ENCODE peak calls at places on chromosomes 13 and 19, in five cellular contexts. G is tibial nerve, B is SK-N-SH, Z is transverse colon, W is stomach. S is an unnamed sample. For H3K4me1, the result is how much of the 10 kb centered on the place peaks cover.

GRCh38 chr19:10920288-10920655 is 8.2 kb downstream of the YIPF2 start:
- DNase-seq in W (no peak), G (no peak), B (no peak), Z (no peak), S (no peak)

GRCh38 chr19:50554212-50554611 is 14.0 kb downstream of the LRRC4B start:
- DNase-seq in W (no peak), Z (no peak), B (no peak), G (no peak), S (no peak)

GRCh38 chr13:79423801-79424642 is 18.0 kb upstream of the RBM26 start:
- DNase-seq in W (no peak), Z (no peak), G (no peak), B (peak), S (no peak)

GRCh38 chr13:24313449-24313848 is 4.1 kb downstream of the C1QTNF9 start:
- DNase-seq in Z (no peak), W (no peak), B (no peak), G (no peak), S (no peak)

GRCh38 chr13:90104764-90105163 is 1242.7 kb upstream of the MIR17HG start:
- DNase-seq in Z (no peak), G (no peak), W (no peak), B (no peak), S (no peak)

GRCh38 chr19:38173324-38174041 is 50.5 kb downstream of the DPF1 start:
- DNase-seq in Z (no peak), W (peak), G (no peak), B (peak), S (no peak)

GRCh38 chr13:61316647-61317046 is 99.0 kb downstream of the PCDH20 start:
- DNase-seq in W (no peak), G (no peak), B (no peak), Z (no peak), S (no peak)

GRCh38 chr19:46633130-46633529 is 2.9 kb downstream of the GNG8 start:
- DNase-seq in Z (no peak), W (no peak), G (no peak), B (no peak), S (no peak)

GRCh38 chr19:7115721-7116120 is 46.2 kb downstream of the ZNF557 start:
- DNase-seq in Z (no peak), B (no peak), G (no peak), W (no peak), S (no peak)

GRCh38 chr13:42740753-42741152 is 40.6 kb upstream of the FAM216B start:
- DNase-seq in B (peak), G (peak), W (peak), Z (peak), S (no peak)

GRCh38 chr19:49749771-49750170 is 13.3 kb downstream of the TSKS start:
- DNase-seq in G (no peak), W (no peak), B (no peak), Z (no peak), S (no peak)

GRCh38 chr13:100515410-100515800 is 73.2 kb downstream of the GGACT start:
- DNase-seq in B (no peak), W (no peak), Z (no peak), G (no peak), S (no peak)

GRCh38 chr19:14511245-14511625 is 7.0 kb downstream of the DNAJB1 start:
- DNase-seq in W (no peak), G (no peak), B (no peak), Z (no peak), S (no peak)

GRCh38 chr19:7541828-7542443 is 6.4 kb downstream of the PNPLA6 start:
- DNase-seq in B (no peak), Z (no peak), G (no peak), W (no peak), S (no peak)

GRCh38 chr19:15025237-15025636 is 24.0 kb upstream of the CASP14 start:
- DNase-seq in Z (no peak), B (peak), G (no peak), W (no peak), S (no peak)

GRCh38 chr19:18712981-18713380 is 29.5 kb downstream of the CRTC1 start:
- DNase-seq in Z (no peak), B (peak), G (no peak), W (no peak), S (no peak)

GRCh38 chr19:5046339-5047039 is 77.6 kb downstream of the KDM4B start:
- DNase-seq in Z (peak), W (peak), G (no peak), B (no peak), S (no peak)

GRCh38 chr19:44212865-44213346 is 574 bp downstream of the ZNF227 start:
- DNase-seq in B (peak), W (no peak), Z (no peak), G (no peak), S (no peak)

GRCh38 chr13:98263841-98264240 is 86.8 kb upstream of the RNF113B start:
- DNase-seq in W (no peak), Z (no peak), B (no peak), G (no peak), S (no peak)

GRCh38 chr13:111037838-111038397 is 77.2 kb upstream of the ARHGEF7 start:
- DNase-seq in Z (no peak), G (no peak), B (no peak), W (no peak), S (no peak)

GRCh38 chr13:47426126-47426849 is 529.4 kb upstream of the HTR2A start:
- DNase-seq in B (no peak), G (no peak), W (no peak), Z (peak), S (peak)

GRCh38 chr19:14113762-14114414 is 3.7 kb downstream of the PRKACA start:
- DNase-seq in Z (peak), G (no peak), W (no peak), B (no peak), S (no peak)

GRCh38 chr13:65605386-65605785 is 1624.8 kb downstream of the PCDH9 start:
- DNase-seq in W (no peak), B (no peak), G (no peak), Z (no peak), S (no peak)

GRCh38 chr13:27338816-27339215 is 68.2 kb downstream of the RASL11A start:
- DNase-seq in Z (no peak), B (peak), G (no peak), W (no peak), S (no peak)

GRCh38 chr13:47109028-47109427 is 212.2 kb upstream of the HTR2A start:
- DNase-seq in B (no peak), W (peak), Z (no peak), G (no peak), S (no peak)

GRCh38 chr19:11971045-11971444 is 6.2 kb downstream of the ZNF763 start:
- DNase-seq in B (no peak), Z (no peak), G (no peak), W (no peak), S (no peak)

GRCh38 chr19:36420961-36421748 is 2.7 kb upstream of the ZFP82 start:
- DNase-seq in W (no peak), B (peak), G (no peak), Z (no peak), S (no peak)

GRCh38 chr13:30846844-30847243 is 59.2 kb upstream of the MEDAG start:
- DNase-seq in B (no peak), G (no peak), W (no peak), Z (no peak), S (no peak)

GRCh38 chr19:54096642-54097106 is 3.9 kb downstream of the OSCAR start:
- DNase-seq in G (peak), Z (peak), B (no peak), W (no peak), S (peak)
- H3K4me1 ChIP-seq in G (under half), Z (under half), B (under half), W (under half), S (under half)

GRCh38 chr13:94586371-94586770 is 9.6 kb downstream of the TGDS start:
- DNase-seq in G (no peak), Z (no peak), B (no peak), W (no peak), S (no peak)
- TF ChIP-seq EP300 in G (no peak), Z (no peak), B (no peak), W (no peak), S (no peak)

GRCh38 chr19:17306285-17306714 is 628 bp downstream of the MRPL34 start:
- DNase-seq in G (no peak), Z (no peak), B (no peak), W (no peak), S (no peak)
- H3K4me1 ChIP-seq in G (half or more), Z (half or more), B (under half), W (half or more), S (half or more)

GRCh38 chr19:1478934-1479707 is at the start of gene C19orf25:
- DNase-seq in W (peak), B (peak), Z (peak), G (peak), S (peak)
- TF ChIP-seq EP300 in W (no peak), B (no peak), Z (no peak), G (peak), S (no peak)

DNA sequence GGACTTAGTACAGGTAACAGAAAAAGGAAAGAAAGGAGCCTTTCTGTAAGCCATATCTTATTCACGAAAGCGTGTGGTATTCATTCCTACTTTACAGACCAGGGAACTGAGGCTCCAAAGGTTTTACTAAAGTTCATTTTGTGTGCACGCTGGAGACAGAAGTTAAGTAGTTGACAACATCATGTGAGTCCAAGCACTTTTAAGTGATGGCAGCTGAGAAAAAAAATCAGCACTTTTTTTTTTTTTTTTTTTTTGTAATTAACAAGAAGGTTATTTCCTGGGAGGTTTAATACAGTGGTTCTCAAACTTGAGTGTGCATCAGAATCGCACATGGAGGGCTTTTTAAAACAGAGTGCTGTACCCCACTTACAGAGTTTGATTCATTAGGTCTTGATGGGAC is 2.0 kb downstream of the DNAJC3 start:
- DNase-seq in B (no peak), Z (no peak), W (no peak), G (no peak), S (no peak)
- H3K4me1 ChIP-seq in B (under half), Z (half or more), W (half or more), G (half or more), S (half or more)

GRCh38 chr19:58382997-58383603 is 2.3 kb upstream of the ZNF837 start:
- DNase-seq in Z (no peak), W (no peak), G (no peak), B (no peak), S (no peak)

GRCh38 chr19:58379276-58379675 is 1.6 kb downstream of the ZNF837 start:
- DNase-seq in G (no peak), B (no peak), W (no peak), Z (no peak), S (no peak)

GRCh38 chr19:58380037-58380735 is 644 bp downstream of the ZNF837 start:
- DNase-seq in G (no peak), Z (no peak), W (no peak), B (no peak), S (no peak)

GRCh38 chr19:58381460-58382220 is 810 bp upstream of the ZNF837 start:
- DNase-seq in W (no peak), G (no peak), B (no peak), Z (no peak), S (no peak)

GRCh38 chr19:58380736-58381459 is at the start of gene ZNF837:
- DNase-seq in W (peak), G (peak), B (peak), Z (peak), S (peak)
- TF ChIP-seq EP300 in W (no peak), G (peak), B (no peak), Z (no peak), S (no peak)

DNA sequence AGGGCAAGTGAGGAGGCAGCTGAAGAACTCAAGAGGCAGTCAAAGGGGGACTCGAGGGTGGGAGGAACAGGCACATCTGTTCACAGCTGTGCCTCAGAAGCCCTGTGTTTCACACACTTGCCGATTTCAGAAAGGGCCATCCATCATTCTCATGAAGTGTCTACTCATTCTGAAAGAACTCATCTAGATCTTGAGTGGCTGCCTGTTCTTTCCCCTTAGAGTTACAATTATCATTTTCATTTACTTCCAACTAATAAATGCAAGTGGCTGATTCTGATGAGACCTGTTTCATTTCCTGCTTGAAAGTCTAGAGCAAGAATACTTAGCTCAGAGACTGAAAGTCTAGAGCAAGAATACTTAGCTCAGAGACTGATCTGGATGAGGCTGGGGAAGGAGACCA is 1145.1 kb downstream of the UQCRFS1 start:
- DNase-seq in Z (no peak), B (no peak), G (no peak), W (no peak), S (no peak)
- H3K4me1 ChIP-seq in Z (under half), B (under half), G (under half), W (under half), S (under half)

GRCh38 chr13:21118180-21118579 is 56.8 kb upstream of the LATS2 start:
- DNase-seq in G (no peak), W (no peak), Z (no peak), B (no peak), S (no peak)

GRCh38 chr13:21117104-21117809 is 55.9 kb upstream of the LATS2 start:
- DNase-seq in B (no peak), Z (no peak), G (no peak), W (no peak), S (peak)

GRCh38 chr13:21119526-21119925 is 56.8 kb downstream of the SKA3 start:
- DNase-seq in G (no peak), Z (no peak), W (no peak), B (no peak), S (no peak)

GRCh38 chr13:21121616-21122015 is 54.7 kb downstream of the SKA3 start:
- DNase-seq in Z (no peak), W (no peak), G (no peak), B (no peak), S (peak)

GRCh38 chr13:21120191-21120590 is 56.2 kb downstream of the SKA3 start:
- DNase-seq in Z (no peak), B (no peak), G (no peak), W (no peak), S (no peak)
- TF ChIP-seq EP300 in Z (no peak), B (no peak), G (no peak), W (no peak), S (no peak)

GRCh38 chr19:33282036-33282686 is 20.2 kb downstream of the CEBPA start:
- DNase-seq in Z (no peak), W (no peak), G (no peak), B (no peak), S (no peak)

GRCh38 chr19:33278403-33279269 is 23.7 kb downstream of the CEBPA start:
- DNase-seq in Z (no peak), B (no peak), W (no peak), G (no peak), S (no peak)

GRCh38 chr19:33279430-33280350 is 22.6 kb downstream of the CEBPA start:
- DNase-seq in G (no peak), W (no peak), B (no peak), Z (no peak), S (no peak)

GRCh38 chr19:33281296-33281926 is 20.9 kb downstream of the CEBPA start:
- DNase-seq in Z (no peak), W (no peak), B (no peak), G (no peak), S (no peak)

DNA sequence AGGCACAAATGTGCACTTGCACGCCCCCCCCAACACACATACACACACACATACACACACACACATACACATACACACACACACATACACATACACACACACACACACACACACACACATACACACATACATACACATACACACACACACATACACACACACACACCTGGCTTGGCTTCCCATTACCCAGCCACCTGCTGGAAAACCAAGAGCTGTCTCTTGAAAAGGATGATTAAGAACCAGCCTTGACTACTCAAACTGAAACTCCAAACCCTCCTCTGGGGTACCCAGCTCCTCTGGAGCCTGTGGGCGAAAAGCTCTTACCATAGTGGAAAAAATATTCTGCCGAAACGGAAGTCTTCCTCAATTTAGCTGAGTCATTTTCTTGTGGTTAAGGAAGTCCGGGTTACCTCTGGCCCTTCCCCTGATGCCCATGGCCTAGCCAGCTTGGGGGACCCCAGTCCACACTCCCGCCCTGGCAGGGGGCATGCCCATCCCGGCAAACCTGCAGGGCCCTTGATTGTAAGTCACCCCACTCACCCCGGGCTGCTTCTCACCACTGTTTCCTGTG is 21.9 kb downstream of the CEBPA start:
- DNase-seq in Z (no peak), B (no peak), G (no peak), W (no peak), S (no peak)
- H3K4me1 ChIP-seq in Z (under half), B (under half), G (under half), W (half or more), S (under half)